ENCODE peak calls at places on chromosomes 6 and 20, in four cellular contexts. One of them, this sample, is unnamed.

GRCh38 chr6:131861356-131861755 is 53.5 kb downstream of the ENPP1 start:
- DNase-seq in tibial artery: no peak
- DNase-seq in pancreas: no peak
- DNase-seq in IMR-90: peak; percentile 64
- DNase-seq in this sample: no peak

GRCh38 chr6:11275598-11275997 is 43.1 kb upstream of the NEDD9 start:
- DNase-seq in tibial artery: no peak
- DNase-seq in IMR-90: no peak
- DNase-seq in pancreas: no peak
- DNase-seq in this sample: no peak

GRCh38 chr6:3308106-3308505 is 49.4 kb downstream of the PSMG4 start:
- DNase-seq in tibial artery: peak; percentile 27
- DNase-seq in IMR-90: no peak
- DNase-seq in pancreas: no peak
- DNase-seq in this sample: no peak

GRCh38 chr20:49045440-49046086 is 549 bp upstream of the CSE1L start:
- DNase-seq in pancreas: no peak
- DNase-seq in tibial artery: peak; percentile 69
- DNase-seq in IMR-90: peak; percentile 6
- DNase-seq in this sample: peak; percentile 50

GRCh38 chr20:46702447-46703203 is 6.8 kb upstream of the SLC2A10 start:
- DNase-seq in pancreas: no peak
- DNase-seq in tibial artery: no peak
- DNase-seq in IMR-90: no peak
- DNase-seq in this sample: no peak

GRCh38 chr6:170206931-170207431 is 83.9 kb downstream of the DLL1 start:
- DNase-seq in IMR-90: no peak
- DNase-seq in pancreas: peak; percentile 42
- DNase-seq in tibial artery: peak; percentile 46
- DNase-seq in this sample: no peak

GRCh38 chr6:4606681-4607025 is 169.6 kb upstream of the CDYL start:
- DNase-seq in IMR-90: no peak
- DNase-seq in pancreas: no peak
- DNase-seq in tibial artery: no peak
- DNase-seq in this sample: no peak

GRCh38 chr6:6901205-6901719 is 206.5 kb upstream of the RREB1 start:
- DNase-seq in IMR-90: no peak
- DNase-seq in pancreas: no peak
- DNase-seq in tibial artery: no peak
- DNase-seq in this sample: no peak

GRCh38 chr6:36949636-36950035 is 4.9 kb upstream of the PI16 start:
- DNase-seq in pancreas: no peak
- DNase-seq in IMR-90: peak; percentile 85
- DNase-seq in tibial artery: no peak
- DNase-seq in this sample: no peak

GRCh38 chr6:142728910-142729481 is 216.0 kb downstream of the HIVEP2 start:
- DNase-seq in IMR-90: peak; percentile 58
- DNase-seq in tibial artery: no peak
- DNase-seq in pancreas: no peak
- DNase-seq in this sample: no peak

GRCh38 chr6:8191629-8192028 is 89.3 kb upstream of the EEF1E1 start:
- DNase-seq in pancreas: no peak
- DNase-seq in tibial artery: no peak
- DNase-seq in IMR-90: no peak
- DNase-seq in this sample: no peak

GRCh38 chr6:81565071-81565470 is 187.4 kb downstream of the TENT5A start:
- DNase-seq in pancreas: no peak
- DNase-seq in tibial artery: no peak
- DNase-seq in IMR-90: no peak
- DNase-seq in this sample: no peak

GRCh38 chr20:57544838-57545564 is 15.9 kb upstream of the PCK1 start:
- DNase-seq in pancreas: no peak
- DNase-seq in IMR-90: no peak
- DNase-seq in tibial artery: no peak
- DNase-seq in this sample: no peak

GRCh38 chr6:143232849-143233248 is 172.2 kb downstream of the AIG1 start:
- DNase-seq in IMR-90: peak; percentile 23
- DNase-seq in pancreas: no peak
- DNase-seq in tibial artery: no peak
- DNase-seq in this sample: no peak

GRCh38 chr6:110609101-110609500 is 132.7 kb upstream of the SLC22A16 start:
- DNase-seq in pancreas: no peak
- DNase-seq in IMR-90: peak; percentile 19
- DNase-seq in tibial artery: no peak
- DNase-seq in this sample: peak; percentile 37

GRCh38 chr6:154457881-154458284 is 52.6 kb downstream of the CNKSR3 start:
- DNase-seq in tibial artery: no peak
- DNase-seq in pancreas: no peak
- DNase-seq in IMR-90: no peak
- DNase-seq in this sample: no peak

GRCh38 chr6:6008648-6009421 is 2.1 kb upstream of the NRN1 start:
- DNase-seq in tibial artery: peak; percentile 93
- DNase-seq in IMR-90: no peak
- DNase-seq in pancreas: peak; percentile 85
- DNase-seq in this sample: peak; percentile 83

GRCh38 chr6:40399888-40400468 is 187.2 kb downstream of the LRFN2 start:
- DNase-seq in IMR-90: no peak
- DNase-seq in tibial artery: no peak
- DNase-seq in pancreas: no peak
- DNase-seq in this sample: no peak

GRCh38 chr6:40398034-40398679 is 189.0 kb downstream of the LRFN2 start:
- DNase-seq in pancreas: no peak
- DNase-seq in IMR-90: no peak
- DNase-seq in tibial artery: no peak
- DNase-seq in this sample: no peak

GRCh38 chr6:40398810-40399477 is 188.2 kb downstream of the LRFN2 start:
- DNase-seq in tibial artery: no peak
- DNase-seq in IMR-90: no peak
- DNase-seq in pancreas: no peak
- DNase-seq in this sample: no peak

GRCh38 chr6:40397287-40398033 is 189.7 kb downstream of the LRFN2 start:
- DNase-seq in tibial artery: no peak
- DNase-seq in IMR-90: no peak
- DNase-seq in pancreas: no peak
- DNase-seq in this sample: no peak

DNA sequence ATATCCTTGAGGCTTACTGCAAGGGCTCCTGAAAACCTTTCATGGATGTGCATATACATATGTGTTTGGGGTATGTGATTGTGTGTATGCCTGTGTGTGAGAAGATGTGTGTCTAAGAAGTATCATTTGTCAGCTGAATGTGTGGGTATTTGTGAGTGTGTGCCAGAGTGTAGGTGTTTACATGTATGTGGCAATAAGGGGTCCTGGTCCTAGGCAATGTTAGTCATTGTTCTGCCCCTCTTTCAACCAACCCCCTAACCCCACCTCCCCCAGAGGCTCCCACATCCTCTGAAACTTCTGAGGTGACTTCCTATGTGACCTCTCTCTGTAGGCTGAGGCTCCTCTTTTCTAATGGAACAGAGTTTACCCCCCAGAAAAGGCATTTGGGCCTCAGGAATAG is 186.4 kb downstream of the LRFN2 start:
- DNase-seq in pancreas: no peak
- DNase-seq in IMR-90: no peak
- DNase-seq in tibial artery: no peak
- DNase-seq in this sample: no peak
- TF ChIP-seq CTCF in pancreas: no peak
- TF ChIP-seq CTCF in IMR-90: no peak
- TF ChIP-seq CTCF in tibial artery: no peak
- TF ChIP-seq CTCF in this sample: no peak

GRCh38 chr6:157755032-157755751 is 67.9 kb upstream of the SNX9 start:
- DNase-seq in pancreas: no peak
- DNase-seq in tibial artery: no peak
- DNase-seq in IMR-90: peak; percentile 32
- DNase-seq in this sample: no peak

GRCh38 chr6:157754351-157754750 is 68.7 kb upstream of the SNX9 start:
- DNase-seq in pancreas: no peak
- DNase-seq in IMR-90: no peak
- DNase-seq in tibial artery: no peak
- DNase-seq in this sample: no peak

GRCh38 chr6:157755752-157756411 is 67.2 kb upstream of the SNX9 start:
- DNase-seq in tibial artery: no peak
- DNase-seq in IMR-90: no peak
- DNase-seq in pancreas: no peak
- DNase-seq in this sample: no peak

GRCh38 chr6:157751547-157752200 is 71.4 kb upstream of the SNX9 start:
- DNase-seq in IMR-90: no peak
- DNase-seq in pancreas: no peak
- DNase-seq in tibial artery: no peak
- DNase-seq in this sample: no peak

GRCh38 chr6:157753291-157753690 is 69.8 kb upstream of the SNX9 start:
- DNase-seq in pancreas: no peak
- DNase-seq in IMR-90: no peak
- DNase-seq in tibial artery: no peak
- DNase-seq in this sample: no peak
- H3K27ac ChIP-seq in pancreas: no peak overlapping the region
- H3K27ac ChIP-seq in IMR-90: no peak overlapping the region
- H3K27ac ChIP-seq in tibial artery: no peak overlapping the region
- H3K27ac ChIP-seq in this sample: no peak overlapping the region

GRCh38 chr6:30883476-30883742 is 910 bp upstream of the DDR1 start:
- DNase-seq in pancreas: no peak
- DNase-seq in tibial artery: peak; percentile 64
- DNase-seq in IMR-90: no peak
- DNase-seq in this sample: no peak

GRCh38 chr6:30882764-30883475 is 1.4 kb upstream of the DDR1 start:
- DNase-seq in tibial artery: peak; percentile 68
- DNase-seq in pancreas: peak; percentile 82
- DNase-seq in IMR-90: no peak
- DNase-seq in this sample: no peak

GRCh38 chr6:30884521-30885480 is 482 bp downstream of the DDR1 start:
- DNase-seq in IMR-90: peak; percentile 15
- DNase-seq in tibial artery: peak; percentile 81
- DNase-seq in pancreas: peak; percentile 69
- DNase-seq in this sample: peak; percentile 66

GRCh38 chr6:30885481-30885998 is 1.2 kb downstream of the DDR1 start:
- DNase-seq in tibial artery: peak; percentile 62
- DNase-seq in pancreas: no peak
- DNase-seq in IMR-90: peak; percentile 18
- DNase-seq in this sample: no peak

GRCh38 chr6:30883743-30884520 is at the start of gene DDR1:
- DNase-seq in IMR-90: peak; percentile 54
- DNase-seq in pancreas: peak; percentile 88
- DNase-seq in tibial artery: peak; percentile 92
- DNase-seq in this sample: peak; percentile 79
- TF ChIP-seq CTCF in IMR-90: no peak
- TF ChIP-seq CTCF in pancreas: no peak
- TF ChIP-seq CTCF in tibial artery: no peak
- TF ChIP-seq CTCF in this sample: no peak

DNA sequence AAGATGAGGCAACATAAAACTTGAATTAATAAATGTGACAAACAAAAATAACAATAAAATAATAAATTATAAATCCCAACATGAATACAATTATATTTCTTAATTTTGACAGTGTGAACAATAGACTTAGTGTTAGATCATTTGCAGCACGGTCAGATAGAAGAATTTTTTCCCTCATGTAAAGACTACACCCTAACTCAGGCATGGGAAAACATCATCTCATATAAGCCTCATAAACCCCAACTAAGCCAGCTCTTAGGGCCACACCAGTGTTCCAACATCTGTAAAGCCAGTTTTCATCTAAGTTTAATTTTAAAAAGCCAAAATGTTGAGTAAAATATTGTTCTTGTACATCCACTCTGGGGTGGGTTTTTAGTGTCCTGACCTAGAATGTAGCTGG is 167.4 kb downstream of the QRSL1 start:
- DNase-seq in tibial artery: no peak
- DNase-seq in IMR-90: no peak
- DNase-seq in pancreas: no peak
- DNase-seq in this sample: no peak
- H3K27ac ChIP-seq in tibial artery: no peak overlapping the region
- H3K27ac ChIP-seq in IMR-90: no peak overlapping the region
- H3K27ac ChIP-seq in pancreas: peak overlapping the region; percentile 15
- H3K27ac ChIP-seq in this sample: no peak overlapping the region

DNA sequence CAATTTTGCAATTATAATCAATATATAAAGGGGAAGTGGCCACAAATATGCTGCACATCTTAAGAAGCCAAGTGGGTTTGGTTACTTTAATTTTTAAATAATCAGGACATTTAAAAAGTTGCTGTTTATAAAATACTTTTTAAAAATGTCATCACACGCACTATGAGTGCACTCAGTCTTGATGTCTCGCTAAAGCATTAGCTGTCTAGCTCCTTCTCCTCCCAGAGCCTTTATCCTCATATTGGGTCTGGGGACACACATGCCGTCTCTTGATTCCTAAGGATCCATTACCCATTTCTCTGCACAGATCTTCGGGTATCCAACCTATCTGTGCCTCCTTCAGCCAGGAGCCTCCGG is 439 bp upstream of the CAP2 start:
- DNase-seq in IMR-90: no peak
- DNase-seq in pancreas: no peak
- DNase-seq in tibial artery: no peak
- DNase-seq in this sample: no peak
- TF ChIP-seq CTCF in IMR-90: no peak
- TF ChIP-seq CTCF in pancreas: no peak
- TF ChIP-seq CTCF in tibial artery: no peak
- TF ChIP-seq CTCF in this sample: no peak